ENCODE peak calls at places on chromosome 22, in six cellular contexts. One of them, this sample, is unnamed.

GRCh38 chr22:50199251-50199721 is 1.5 kb upstream of the SELENOO start:
- DNase-seq in astrocyte of the spinal cord: no peak
- DNase-seq in left ventricle myocardium inferior: no peak
- DNase-seq in adrenal gland: no peak
- DNase-seq in hepatocyte: no peak
- DNase-seq in psoas muscle: no peak
- DNase-seq in this sample: no peak

GRCh38 chr22:24175160-24175808 is 6.0 kb upstream of the SUSD2 start:
- DNase-seq in hepatocyte: peak
- DNase-seq in left ventricle myocardium inferior: peak
- DNase-seq in adrenal gland: peak
- DNase-seq in astrocyte of the spinal cord: peak
- DNase-seq in psoas muscle: peak
- DNase-seq in this sample: peak

GRCh38 chr22:44583076-44583760 is 85.2 kb upstream of the RTL6 start:
- DNase-seq in astrocyte of the spinal cord: no peak
- DNase-seq in adrenal gland: peak
- DNase-seq in psoas muscle: no peak
- DNase-seq in left ventricle myocardium inferior: peak
- DNase-seq in hepatocyte: no peak
- DNase-seq in this sample: peak

GRCh38 chr22:42317691-42318547 is 47.5 kb upstream of the TCF20 start:
- DNase-seq in hepatocyte: no peak
- DNase-seq in left ventricle myocardium inferior: no peak
- DNase-seq in astrocyte of the spinal cord: no peak
- DNase-seq in psoas muscle: no peak
- DNase-seq in adrenal gland: no peak
- DNase-seq in this sample: peak

GRCh38 chr22:23832226-23833016 is 6.4 kb downstream of the DERL3 start:
- DNase-seq in psoas muscle: no peak
- DNase-seq in adrenal gland: no peak
- DNase-seq in left ventricle myocardium inferior: no peak
- DNase-seq in hepatocyte: no peak
- DNase-seq in astrocyte of the spinal cord: no peak
- DNase-seq in this sample: no peak

GRCh38 chr22:42955842-42956241 is 59.1 kb downstream of the PACSIN2 start:
- DNase-seq in astrocyte of the spinal cord: no peak
- DNase-seq in left ventricle myocardium inferior: no peak
- DNase-seq in adrenal gland: no peak
- DNase-seq in psoas muscle: no peak
- DNase-seq in hepatocyte: no peak
- DNase-seq in this sample: no peak

GRCh38 chr22:43213066-43213465 is 26.1 kb upstream of the TTLL12 start:
- DNase-seq in psoas muscle: no peak
- DNase-seq in astrocyte of the spinal cord: no peak
- DNase-seq in adrenal gland: no peak
- DNase-seq in hepatocyte: peak
- DNase-seq in left ventricle myocardium inferior: no peak
- DNase-seq in this sample: no peak

GRCh38 chr22:47884775-47885174 is 1122.3 kb downstream of the TBC1D22A start:
- DNase-seq in adrenal gland: no peak
- DNase-seq in psoas muscle: no peak
- DNase-seq in hepatocyte: no peak
- DNase-seq in astrocyte of the spinal cord: no peak
- DNase-seq in left ventricle myocardium inferior: no peak
- DNase-seq in this sample: no peak

GRCh38 chr22:33576205-33576604 is 344.1 kb downstream of the LARGE1 start:
- DNase-seq in psoas muscle: no peak
- DNase-seq in hepatocyte: no peak
- DNase-seq in left ventricle myocardium inferior: no peak
- DNase-seq in adrenal gland: no peak
- DNase-seq in astrocyte of the spinal cord: no peak
- DNase-seq in this sample: no peak

GRCh38 chr22:27987557-27987956 is 68.5 kb upstream of the PITPNB start:
- DNase-seq in hepatocyte: no peak
- DNase-seq in left ventricle myocardium inferior: no peak
- DNase-seq in astrocyte of the spinal cord: peak
- DNase-seq in psoas muscle: no peak
- DNase-seq in adrenal gland: peak
- DNase-seq in this sample: no peak

GRCh38 chr22:47355776-47356432 is 593.5 kb downstream of the TBC1D22A start:
- DNase-seq in adrenal gland: no peak
- DNase-seq in psoas muscle: no peak
- DNase-seq in astrocyte of the spinal cord: no peak
- DNase-seq in left ventricle myocardium inferior: no peak
- DNase-seq in hepatocyte: no peak
- DNase-seq in this sample: no peak

GRCh38 chr22:45546333-45547015 is 43.8 kb downstream of the FBLN1 start:
- DNase-seq in astrocyte of the spinal cord: no peak
- DNase-seq in psoas muscle: no peak
- DNase-seq in hepatocyte: peak
- DNase-seq in left ventricle myocardium inferior: no peak
- DNase-seq in adrenal gland: no peak
- DNase-seq in this sample: no peak

GRCh38 chr22:39175127-39176066 is 22.9 kb upstream of the CBX7 start:
- DNase-seq in adrenal gland: peak
- DNase-seq in psoas muscle: no peak
- DNase-seq in astrocyte of the spinal cord: no peak
- DNase-seq in hepatocyte: no peak
- DNase-seq in left ventricle myocardium inferior: no peak
- DNase-seq in this sample: no peak

GRCh38 chr22:47678048-47678447 is 915.6 kb downstream of the TBC1D22A start:
- DNase-seq in hepatocyte: no peak
- DNase-seq in astrocyte of the spinal cord: no peak
- DNase-seq in left ventricle myocardium inferior: no peak
- DNase-seq in adrenal gland: no peak
- DNase-seq in psoas muscle: no peak
- DNase-seq in this sample: no peak

GRCh38 chr22:44068422-44069191 is 44.5 kb downstream of the PARVB start:
- DNase-seq in left ventricle myocardium inferior: peak
- DNase-seq in psoas muscle: no peak
- DNase-seq in astrocyte of the spinal cord: no peak
- DNase-seq in hepatocyte: no peak
- DNase-seq in adrenal gland: no peak
- DNase-seq in this sample: no peak

GRCh38 chr22:48892571-48893287 is 934.9 kb downstream of the BRD1 start:
- DNase-seq in hepatocyte: no peak
- DNase-seq in left ventricle myocardium inferior: no peak
- DNase-seq in astrocyte of the spinal cord: no peak
- DNase-seq in psoas muscle: no peak
- DNase-seq in adrenal gland: no peak
- DNase-seq in this sample: no peak

DNA sequence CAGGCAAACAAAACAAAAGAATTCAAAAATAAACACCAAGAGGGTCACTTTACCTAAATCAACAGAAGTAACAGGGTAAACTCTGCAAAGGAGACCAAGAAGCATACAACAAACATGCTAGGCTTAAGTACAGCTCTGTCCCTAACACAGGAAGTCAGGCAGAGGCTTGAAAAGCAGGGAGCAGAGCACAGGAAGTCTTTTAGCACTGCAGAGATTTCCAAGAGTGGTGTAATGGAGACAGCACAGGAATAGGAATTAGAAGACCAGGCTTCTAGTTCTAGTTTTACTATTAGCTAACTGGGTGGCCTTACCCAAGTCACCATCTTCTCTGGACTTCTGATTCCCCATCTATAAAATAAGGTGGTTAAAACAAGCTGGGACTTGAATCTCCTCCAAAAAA is 1.9 kb downstream of the RBFOX2 start:
- DNase-seq in adrenal gland: no peak
- DNase-seq in left ventricle myocardium inferior: no peak
- DNase-seq in psoas muscle: no peak
- DNase-seq in hepatocyte: peak
- DNase-seq in astrocyte of the spinal cord: peak
- DNase-seq in this sample: no peak
- H3K4me3 ChIP-seq in adrenal gland: no peak
- H3K4me3 ChIP-seq in left ventricle myocardium inferior: peak
- H3K4me3 ChIP-seq in psoas muscle: peak
- H3K4me3 ChIP-seq in hepatocyte: peak
- H3K4me3 ChIP-seq in astrocyte of the spinal cord: peak
- H3K4me3 ChIP-seq in this sample: peak

GRCh38 chr22:36198936-36199616 is 2.5 kb downstream of the APOL4 start:
- DNase-seq in left ventricle myocardium inferior: no peak
- DNase-seq in psoas muscle: no peak
- DNase-seq in hepatocyte: no peak
- DNase-seq in astrocyte of the spinal cord: no peak
- DNase-seq in adrenal gland: no peak
- DNase-seq in this sample: no peak
- TF ChIP-seq CTCF in left ventricle myocardium inferior: no peak
- TF ChIP-seq CTCF in psoas muscle: peak
- TF ChIP-seq CTCF in hepatocyte: no peak
- TF ChIP-seq CTCF in astrocyte of the spinal cord: no peak
- TF ChIP-seq CTCF in adrenal gland: no peak
- TF ChIP-seq CTCF in this sample: no peak

DNA sequence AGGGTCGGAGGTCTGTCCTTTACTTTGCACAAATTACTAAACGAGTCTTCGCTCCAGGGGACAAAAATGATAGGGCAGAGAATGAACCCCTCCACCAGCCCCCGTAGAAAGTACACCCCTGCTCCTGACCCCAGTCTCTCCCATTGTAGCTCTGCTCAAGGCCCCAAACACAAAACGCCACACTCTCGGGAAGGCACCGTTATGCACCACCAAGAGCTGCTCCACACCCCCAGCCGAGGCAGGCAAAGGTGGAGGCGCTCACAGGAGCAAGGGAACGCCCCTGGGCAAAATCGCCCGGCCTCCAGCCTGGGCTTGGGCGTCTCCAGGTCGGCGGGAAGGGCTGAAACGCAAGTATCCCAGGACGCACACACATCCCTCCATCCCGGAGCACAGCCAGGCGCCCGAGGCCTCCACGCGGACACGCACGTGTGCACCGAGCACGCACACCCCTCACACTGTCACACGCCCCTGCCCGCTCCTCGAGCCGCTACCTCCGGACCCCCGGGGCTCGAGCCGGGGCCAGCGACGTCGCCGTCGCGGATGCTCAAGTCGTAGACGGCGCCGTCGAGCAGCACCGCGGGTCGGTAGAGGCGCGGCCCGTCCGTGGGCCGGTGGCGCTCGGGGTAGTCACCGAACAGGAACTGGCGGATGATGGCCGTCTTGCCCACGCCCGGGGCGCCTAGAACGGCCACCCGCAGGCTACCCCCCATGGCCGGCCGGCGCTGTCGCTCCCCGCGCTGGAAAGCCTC is 786 bp downstream of the RASL10A start:
- DNase-seq in psoas muscle: no peak
- DNase-seq in astrocyte of the spinal cord: no peak
- DNase-seq in hepatocyte: no peak
- DNase-seq in adrenal gland: no peak
- DNase-seq in left ventricle myocardium inferior: no peak
- DNase-seq in this sample: no peak
- H3K4me3 ChIP-seq in psoas muscle: peak
- H3K4me3 ChIP-seq in astrocyte of the spinal cord: peak
- H3K4me3 ChIP-seq in hepatocyte: no peak
- H3K4me3 ChIP-seq in adrenal gland: no peak
- H3K4me3 ChIP-seq in left ventricle myocardium inferior: peak
- H3K4me3 ChIP-seq in this sample: no peak

GRCh38 chr22:37547249-37547741 is 13.0 kb upstream of the CDC42EP1 start:
- DNase-seq in astrocyte of the spinal cord: no peak
- DNase-seq in psoas muscle: no peak
- DNase-seq in left ventricle myocardium inferior: no peak
- DNase-seq in hepatocyte: no peak
- DNase-seq in adrenal gland: peak
- DNase-seq in this sample: no peak

GRCh38 chr22:37545703-37546435 is 14.4 kb upstream of the CDC42EP1 start:
- DNase-seq in astrocyte of the spinal cord: peak
- DNase-seq in left ventricle myocardium inferior: peak
- DNase-seq in psoas muscle: peak
- DNase-seq in adrenal gland: peak
- DNase-seq in hepatocyte: peak
- DNase-seq in this sample: peak

GRCh38 chr22:37546436-37547248 is 13.6 kb upstream of the CDC42EP1 start:
- DNase-seq in hepatocyte: no peak
- DNase-seq in astrocyte of the spinal cord: peak
- DNase-seq in adrenal gland: peak
- DNase-seq in psoas muscle: peak
- DNase-seq in left ventricle myocardium inferior: peak
- DNase-seq in this sample: no peak

GRCh38 chr22:37542959-37543358 is 17.3 kb upstream of the CDC42EP1 start:
- DNase-seq in left ventricle myocardium inferior: no peak
- DNase-seq in adrenal gland: no peak
- DNase-seq in hepatocyte: no peak
- DNase-seq in astrocyte of the spinal cord: no peak
- DNase-seq in psoas muscle: no peak
- DNase-seq in this sample: no peak

DNA sequence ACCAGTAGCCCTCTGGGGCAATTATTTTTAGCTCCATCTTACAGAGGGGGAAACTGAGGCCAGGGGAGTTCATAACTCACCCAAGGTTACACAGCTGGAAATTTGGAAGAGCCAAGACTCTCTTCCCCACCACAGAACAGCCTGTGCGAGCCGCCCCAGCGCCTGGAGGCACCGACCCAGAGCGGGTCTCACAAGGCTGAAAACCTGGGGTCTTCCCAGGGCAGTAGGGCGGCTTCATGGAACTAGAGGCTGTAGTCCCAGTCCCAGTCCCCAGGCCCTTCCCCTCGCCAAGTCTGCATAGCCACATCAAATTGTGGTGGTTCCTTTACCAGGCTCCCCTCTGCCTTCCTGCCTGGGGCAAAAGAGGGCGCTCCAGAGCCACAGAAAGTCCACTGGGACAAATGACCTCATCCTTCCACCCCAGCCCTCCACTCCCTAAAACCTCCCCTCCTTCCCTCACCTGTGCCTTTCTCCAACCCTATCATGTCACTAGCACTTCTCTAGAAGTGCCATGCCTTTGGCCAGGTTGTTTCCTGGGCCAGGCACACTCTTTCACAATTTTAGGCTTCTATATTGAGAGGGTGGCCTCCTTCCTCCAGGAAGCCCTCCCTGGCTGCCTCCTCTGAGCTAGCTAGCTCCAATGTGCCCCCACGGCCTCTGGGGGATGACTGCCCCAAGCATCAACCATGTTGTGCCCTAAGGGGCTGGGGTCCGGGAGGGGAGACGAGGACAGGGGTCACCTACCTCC is 15.2 kb upstream of the CDC42EP1 start:
- DNase-seq in hepatocyte: peak
- DNase-seq in astrocyte of the spinal cord: peak
- DNase-seq in psoas muscle: peak
- DNase-seq in left ventricle myocardium inferior: peak
- DNase-seq in adrenal gland: peak
- DNase-seq in this sample: peak
- TF ChIP-seq CTCF in hepatocyte: peak
- TF ChIP-seq CTCF in astrocyte of the spinal cord: peak
- TF ChIP-seq CTCF in psoas muscle: peak
- TF ChIP-seq CTCF in left ventricle myocardium inferior: peak
- TF ChIP-seq CTCF in adrenal gland: peak
- TF ChIP-seq CTCF in this sample: peak